ENCODE peak calls at places on chromosomes 16 and 17, in six cellular contexts. One of them, this sample, is unnamed.
A peak's percentile ranks its signal among the peaks of the same experiment; 100 is the strongest.

GRCh38 chr17:33514369-33514768 is 221.3 kb upstream of the ASIC2 start:
- DNase-seq in frontal cortex: no peak
- DNase-seq in ACHN: no peak
- DNase-seq in Peyer's patch: no peak
- DNase-seq in CD8-positive, alpha-beta memory T cell: no peak
- DNase-seq in activated naive CD4-positive, alpha-beta T cell: no peak
- DNase-seq in this sample: no peak

GRCh38 chr17:38579934-38580333 is 25.8 kb downstream of the SRCIN1 start:
- DNase-seq in frontal cortex: peak; percentile 76
- DNase-seq in ACHN: peak; percentile 61
- DNase-seq in Peyer's patch: no peak
- DNase-seq in CD8-positive, alpha-beta memory T cell: no peak
- DNase-seq in activated naive CD4-positive, alpha-beta T cell: no peak
- DNase-seq in this sample: peak; percentile 80

GRCh38 chr16:53084736-53085538 is 30.1 kb downstream of the CHD9 start:
- DNase-seq in frontal cortex: no peak
- DNase-seq in ACHN: no peak
- DNase-seq in Peyer's patch: no peak
- DNase-seq in CD8-positive, alpha-beta memory T cell: no peak
- DNase-seq in activated naive CD4-positive, alpha-beta T cell: no peak
- DNase-seq in this sample: no peak

GRCh38 chr17:49455226-49455968 is 39.7 kb upstream of the NGFR start:
- DNase-seq in frontal cortex: no peak
- DNase-seq in ACHN: no peak
- DNase-seq in Peyer's patch: no peak
- DNase-seq in CD8-positive, alpha-beta memory T cell: no peak
- DNase-seq in activated naive CD4-positive, alpha-beta T cell: no peak
- DNase-seq in this sample: no peak

GRCh38 chr16:78069913-78070312 is 29.5 kb upstream of the WWOX start:
- DNase-seq in frontal cortex: no peak
- DNase-seq in ACHN: no peak
- DNase-seq in Peyer's patch: no peak
- DNase-seq in CD8-positive, alpha-beta memory T cell: no peak
- DNase-seq in activated naive CD4-positive, alpha-beta T cell: no peak
- DNase-seq in this sample: no peak

GRCh38 chr17:47970725-47971511 is at the start of gene CDK5RAP3:
- DNase-seq in frontal cortex: peak; percentile 96
- DNase-seq in ACHN: peak; percentile 99
- DNase-seq in Peyer's patch: peak; percentile 100
- DNase-seq in CD8-positive, alpha-beta memory T cell: peak; percentile 97
- DNase-seq in activated naive CD4-positive, alpha-beta T cell: peak; percentile 96
- DNase-seq in this sample: peak; percentile 100

GRCh38 chr16:68117884-68118283 is 32.7 kb downstream of the NFATC3 start:
- DNase-seq in frontal cortex: no peak
- DNase-seq in ACHN: no peak
- DNase-seq in Peyer's patch: no peak
- DNase-seq in CD8-positive, alpha-beta memory T cell: no peak
- DNase-seq in activated naive CD4-positive, alpha-beta T cell: no peak
- DNase-seq in this sample: no peak

GRCh38 chr16:80519189-80519588 is 21.6 kb upstream of the DYNLRB2 start:
- DNase-seq in frontal cortex: no peak
- DNase-seq in ACHN: no peak
- DNase-seq in Peyer's patch: no peak
- DNase-seq in CD8-positive, alpha-beta memory T cell: no peak
- DNase-seq in activated naive CD4-positive, alpha-beta T cell: no peak
- DNase-seq in this sample: no peak

GRCh38 chr17:82497483-82498405 is 21.8 kb upstream of the FOXK2 start:
- DNase-seq in frontal cortex: peak; percentile 50
- DNase-seq in ACHN: peak; percentile 42
- DNase-seq in Peyer's patch: peak; percentile 42
- DNase-seq in CD8-positive, alpha-beta memory T cell: peak; percentile 49
- DNase-seq in activated naive CD4-positive, alpha-beta T cell: no peak
- DNase-seq in this sample: peak; percentile 48

GRCh38 chr16:87190288-87191240 is 126.6 kb downstream of the C16orf95 start:
- DNase-seq in frontal cortex: no peak
- DNase-seq in ACHN: peak; percentile 46
- DNase-seq in Peyer's patch: no peak
- DNase-seq in CD8-positive, alpha-beta memory T cell: no peak
- DNase-seq in activated naive CD4-positive, alpha-beta T cell: no peak
- DNase-seq in this sample: no peak

GRCh38 chr17:61405047-61405685 is 5.5 kb downstream of the TBX2 start:
- DNase-seq in frontal cortex: no peak
- DNase-seq in ACHN: no peak
- DNase-seq in Peyer's patch: no peak
- DNase-seq in CD8-positive, alpha-beta memory T cell: no peak
- DNase-seq in activated naive CD4-positive, alpha-beta T cell: no peak
- DNase-seq in this sample: no peak

GRCh38 chr16:4611337-4612023 is 3.2 kb downstream of the UBALD1 start:
- DNase-seq in frontal cortex: no peak
- DNase-seq in ACHN: no peak
- DNase-seq in Peyer's patch: no peak
- DNase-seq in CD8-positive, alpha-beta memory T cell: no peak
- DNase-seq in activated naive CD4-positive, alpha-beta T cell: no peak
- DNase-seq in this sample: no peak

GRCh38 chr16:1791943-1792812 is 1.3 kb downstream of the IGFALS start:
- DNase-seq in frontal cortex: no peak
- DNase-seq in ACHN: no peak
- DNase-seq in Peyer's patch: no peak
- DNase-seq in CD8-positive, alpha-beta memory T cell: no peak
- DNase-seq in activated naive CD4-positive, alpha-beta T cell: no peak
- DNase-seq in this sample: no peak

GRCh38 chr16:4147236-4147635 is 31.0 kb upstream of the ADCY9 start:
- DNase-seq in frontal cortex: no peak
- DNase-seq in ACHN: no peak
- DNase-seq in Peyer's patch: no peak
- DNase-seq in CD8-positive, alpha-beta memory T cell: no peak
- DNase-seq in activated naive CD4-positive, alpha-beta T cell: no peak
- DNase-seq in this sample: no peak

GRCh38 chr16:19102187-19102872 is 11.4 kb upstream of the ITPRIPL2 start:
- DNase-seq in frontal cortex: no peak
- DNase-seq in ACHN: no peak
- DNase-seq in Peyer's patch: no peak
- DNase-seq in CD8-positive, alpha-beta memory T cell: no peak
- DNase-seq in activated naive CD4-positive, alpha-beta T cell: no peak
- DNase-seq in this sample: no peak

GRCh38 chr17:77572065-77572601 is 386.4 kb upstream of the TNRC6C start:
- DNase-seq in frontal cortex: no peak
- DNase-seq in ACHN: no peak
- DNase-seq in Peyer's patch: no peak
- DNase-seq in CD8-positive, alpha-beta memory T cell: no peak
- DNase-seq in activated naive CD4-positive, alpha-beta T cell: no peak
- DNase-seq in this sample: no peak

GRCh38 chr17:13540546-13540945 is 61.2 kb downstream of the HS3ST3A1 start:
- DNase-seq in frontal cortex: no peak
- DNase-seq in ACHN: peak; percentile 68
- DNase-seq in Peyer's patch: no peak
- DNase-seq in CD8-positive, alpha-beta memory T cell: no peak
- DNase-seq in activated naive CD4-positive, alpha-beta T cell: no peak
- DNase-seq in this sample: no peak

GRCh38 chr17:45265823-45266222 is 3.9 kb upstream of the SPATA32 start:
- DNase-seq in frontal cortex: no peak
- DNase-seq in ACHN: peak; percentile 95
- DNase-seq in Peyer's patch: no peak
- DNase-seq in CD8-positive, alpha-beta memory T cell: no peak
- DNase-seq in activated naive CD4-positive, alpha-beta T cell: no peak
- DNase-seq in this sample: peak; percentile 57